ENCODE peak calls at places on chromosome 18, in five cellular contexts. V is stimulated activated CD8-positive, alpha-beta memory T cell treated with anti-CD3 and anti-CD28 coated beads, Interleukin-7, amount 100 ng/mL, for 4 hours; E is germinal center; S is activated CD4-positive, CD25-positive, alpha-beta regulatory T cell treated with anti-CD3 and anti-CD28 coated beads, Interleukin-2, amount 50 U/mL, for 16 hours; L is HCEC 1CT. R is an unnamed sample.
A peak's percentile ranks its signal among the peaks of the same experiment; 100 is the strongest.

GRCh38 chr18:71001597-71001996 is 712.8 kb downstream of the SOCS6 start:
- DNase-seq in S (no peak), L (no peak), V (no peak), E (no peak), R (no peak)

GRCh38 chr18:47815486-47816270 is 114.8 kb downstream of the SMAD2 start:
- DNase-seq in S (no peak), E (no peak), V (no peak), L (no peak), R (no peak)

GRCh38 chr18:68796936-68797690 is 767 bp upstream of the CCDC102B start:
- DNase-seq in S (no peak), V (no peak), E (no peak), L (peak; percentile 85), R (no peak)

GRCh38 chr18:31546476-31546875 is 45.2 kb upstream of the TTR start:
- DNase-seq in S (no peak), V (no peak), L (no peak), E (no peak), R (no peak)

GRCh38 chr18:49933530-49933929 is 120.2 kb upstream of the ACAA2 start:
- DNase-seq in V (no peak), L (peak; percentile 42), E (no peak), S (no peak), R (no peak)

GRCh38 chr18:77020561-77020960 is 112.0 kb downstream of the MBP start:
- DNase-seq in V (no peak), S (no peak), L (no peak), E (no peak), R (no peak)

GRCh38 chr18:79528846-79529245 is 133.1 kb downstream of the NFATC1 start:
- DNase-seq in V (peak; percentile 57), L (peak; percentile 6), E (peak; percentile 81), S (peak; percentile 49), R (peak; percentile 59)

GRCh38 chr18:49214058-49214457 is 246.4 kb downstream of the DYM start:
- DNase-seq in L (no peak), V (no peak), S (no peak), E (no peak), R (no peak)

GRCh38 chr18:26804474-26804873 is 61.0 kb downstream of the AQP4 start:
- DNase-seq in S (no peak), V (no peak), L (no peak), E (no peak), R (no peak)

GRCh38 chr18:50706199-50706598 is 113.6 kb downstream of the MRO start:
- DNase-seq in V (no peak), S (no peak), L (no peak), E (no peak), R (no peak)

GRCh38 chr18:57705011-57705410 is 83.4 kb upstream of the NARS1 start:
- DNase-seq in L (no peak), V (no peak), S (no peak), E (no peak), R (no peak)

GRCh38 chr18:73717570-73717969 is 430.1 kb downstream of the FBXO15 start:
- DNase-seq in E (no peak), L (no peak), V (no peak), S (no peak), R (no peak)

GRCh38 chr18:69172046-69172445 is 228.6 kb upstream of the DOK6 start:
- DNase-seq in E (no peak), L (peak; percentile 21), S (no peak), V (no peak), R (no peak)

GRCh38 chr18:44807766-44808165 is 127.1 kb downstream of the SETBP1 start:
- DNase-seq in S (no peak), V (no peak), L (no peak), E (no peak), R (no peak)

GRCh38 chr18:3995476-3996102 is 459.5 kb downstream of the DLGAP1 start:
- DNase-seq in E (peak; percentile 14), L (peak; percentile 38), S (peak; percentile 18), V (peak; percentile 10), R (peak; percentile 14)

GRCh38 chr18:65725421-65726050 is 25.3 kb upstream of the CDH7 start:
- DNase-seq in E (no peak), S (no peak), L (no peak), V (no peak), R (no peak)

GRCh38 chr18:56574827-56575226 is 63.6 kb downstream of the TXNL1 start:
- DNase-seq in V (no peak), L (no peak), E (no peak), S (no peak), R (no peak)

GRCh38 chr18:51721388-51721787 is 523.9 kb upstream of the MEX3C start:
- DNase-seq in V (no peak), E (no peak), L (no peak), S (no peak), R (no peak)

GRCh38 chr18:57844319-57844718 is 41.2 kb upstream of the ATP8B1 start:
- DNase-seq in V (no peak), S (no peak), E (no peak), L (no peak), R (no peak)

GRCh38 chr18:31487251-31488015 is 10.5 kb upstream of the DSG2 start:
- DNase-seq in S (no peak), L (no peak), V (no peak), E (no peak), R (no peak)

GRCh38 chr18:51342815-51343214 is 145.3 kb upstream of the MEX3C start:
- DNase-seq in S (no peak), L (no peak), V (no peak), E (no peak), R (no peak)